ENCODE peak calls at places on chromosome 16, in four cellular contexts. R is GM10248, T is RWPE1, V is fibroblast of pulmonary artery. H is an unnamed sample.

GRCh38 chr16:84155226-84155625 is 10.1 kb downstream of the DNAAF1 start:
- DNase-seq in V (no peak), T (no peak), R (no peak), H (no peak)

GRCh38 chr16:1512174-1512573 is 19.0 kb downstream of the TELO2 start:
- DNase-seq in R (no peak), T (no peak), V (no peak), H (no peak)

GRCh38 chr16:67399749-67400704 is 6.7 kb upstream of the TPPP3 start:
- DNase-seq in T (no peak), R (peak; percentile 22), V (no peak), H (no peak)

GRCh38 chr16:8674413-8675022 is at the start of gene ABAT:
- DNase-seq in V (peak; percentile 68), R (peak; percentile 98), T (peak; percentile 97), H (peak; percentile 99)

GRCh38 chr16:84107921-84108320 is 8.8 kb downstream of the MBTPS1 start:
- DNase-seq in V (no peak), T (no peak), R (no peak), H (no peak)

GRCh38 chr16:15483857-15484256 is 49.5 kb downstream of the BMERB1 start:
- DNase-seq in T (no peak), R (no peak), V (no peak), H (no peak)

GRCh38 chr16:21262779-21263639 is 15.1 kb downstream of the CRYM start:
- DNase-seq in T (no peak), R (no peak), V (no peak), H (no peak)

GRCh38 chr16:67537270-67537635 is 8.6 kb downstream of the RIPOR1 start:
- DNase-seq in T (peak; percentile 64), V (peak; percentile 57), R (peak; percentile 72), H (peak; percentile 76)

GRCh38 chr16:84874004-84874435 is 54.2 kb downstream of the CRISPLD2 start:
- DNase-seq in T (no peak), V (peak; percentile 25), R (no peak), H (no peak)

GRCh38 chr16:20901441-20902112 is 1.0 kb downstream of the LYRM1 start:
- DNase-seq in V (peak; percentile 70), R (peak; percentile 53), T (peak; percentile 60), H (peak; percentile 47)

GRCh38 chr16:85429776-85430522 is 183.2 kb upstream of the GSE1 start:
- DNase-seq in T (no peak), V (no peak), R (no peak), H (no peak)

GRCh38 chr16:2325181-2325580 is 15.3 kb downstream of the ABCA3 start:
- DNase-seq in T (no peak), V (no peak), R (no peak), H (no peak)

GRCh38 chr16:80006175-80006895 is 405.8 kb upstream of the MAF start:
- DNase-seq in R (no peak), V (peak; percentile 14), T (peak; percentile 62), H (no peak)

GRCh38 chr16:77171750-77172635 is 19.0 kb upstream of the MON1B start:
- DNase-seq in T (peak; percentile 53), R (peak; percentile 52), V (peak; percentile 76), H (peak; percentile 53)

GRCh38 chr16:61382435-61382834 is 653.8 kb downstream of the CDH8 start:
- DNase-seq in V (no peak), T (no peak), R (no peak), H (no peak)

GRCh38 chr16:12744860-12745259 is 58.8 kb downstream of the CPPED1 start:
- DNase-seq in T (no peak), R (no peak), V (no peak), H (no peak)

GRCh38 chr16:58733671-58734458 is at the start of gene GOT2:
- DNase-seq in V (peak; percentile 87), T (peak; percentile 82), R (peak; percentile 91), H (peak; percentile 91)

GRCh38 chr16:58732545-58733247 is 1.4 kb downstream of the GOT2 start:
- DNase-seq in V (peak; percentile 38), R (peak; percentile 52), T (peak; percentile 52), H (peak; percentile 54)

GRCh38 chr16:58733248-58733670 is 857 bp downstream of the GOT2 start:
- DNase-seq in R (no peak), T (peak; percentile 5), V (peak; percentile 26), H (no peak)

GRCh38 chr16:58730724-58731370 is 3.3 kb downstream of the GOT2 start:
- DNase-seq in V (no peak), T (no peak), R (no peak), H (no peak)

GRCh38 chr16:58734459-58734787 is 307 bp upstream of the GOT2 start:
- DNase-seq in R (no peak), V (no peak), T (no peak), H (no peak)
- TF ChIP-seq CTCF in R (no peak), V (no peak), T (peak; percentile 55), H (no peak)

GRCh38 chr16:7508656-7509055 is 176.0 kb downstream of the RBFOX1 start:
- DNase-seq in R (no peak), V (no peak), T (no peak), H (no peak)
- TF ChIP-seq CTCF in R (no peak), V (no peak), T (no peak), H (no peak)

DNA sequence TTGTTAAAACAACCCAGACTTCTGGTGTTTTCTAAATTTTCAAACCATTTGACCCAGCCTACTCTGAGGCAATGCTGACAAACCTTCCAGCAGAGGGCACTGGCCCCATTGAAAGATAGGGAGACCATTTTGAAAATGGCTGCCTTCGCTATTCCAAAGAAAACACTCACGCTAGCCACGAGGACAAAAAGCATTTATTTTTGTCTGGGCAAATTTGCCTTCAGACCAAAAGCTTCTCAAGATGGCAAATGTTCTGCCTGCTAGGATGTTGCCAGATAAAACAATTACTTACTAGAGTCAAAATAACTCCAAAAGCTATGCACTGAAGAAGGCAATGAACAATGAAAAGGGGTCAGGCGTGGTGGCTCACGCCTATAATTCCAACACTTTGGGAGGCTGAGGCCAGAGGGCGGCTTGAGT is 296.7 kb upstream of the IRX5 start:
- DNase-seq in R (no peak), T (peak; percentile 25), V (peak; percentile 6), H (no peak)
- TF ChIP-seq CTCF in R (no peak), T (peak; percentile 22), V (peak; percentile 39), H (no peak)

DNA sequence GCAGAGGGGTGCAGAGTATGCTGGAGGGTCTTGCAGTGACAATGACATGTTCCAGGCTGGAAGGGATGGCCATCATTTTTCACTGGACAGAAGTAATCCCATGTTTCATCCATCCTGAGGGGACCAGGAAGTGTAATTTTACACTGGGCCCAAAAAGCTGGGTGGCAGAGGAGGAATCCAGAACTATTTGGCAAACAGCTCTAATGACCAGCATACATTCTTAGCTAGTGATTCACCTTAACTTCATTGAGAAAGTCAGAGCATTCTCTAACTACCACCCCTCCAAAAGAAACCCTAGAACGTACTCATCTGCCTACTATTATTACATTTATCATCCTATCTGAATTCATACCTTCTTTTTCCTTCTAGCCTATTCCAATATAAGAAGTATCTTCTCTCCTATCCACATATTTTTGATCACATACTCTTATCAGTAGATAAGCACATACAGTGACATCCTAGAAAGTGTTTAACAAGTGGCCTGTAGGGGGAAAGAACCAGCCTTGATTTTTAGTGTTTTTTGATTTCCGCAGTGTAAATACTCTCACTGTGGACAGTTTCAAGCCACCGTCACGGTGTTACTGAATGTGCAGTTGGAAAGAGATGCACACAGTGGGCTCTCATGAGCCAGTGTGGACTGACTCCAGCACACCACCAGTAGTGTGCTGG is 118.1 kb downstream of the FTO start:
- DNase-seq in R (no peak), V (peak; percentile 82), T (peak; percentile 68), H (no peak)
- TF ChIP-seq CTCF in R (no peak), V (peak; percentile 15), T (no peak), H (no peak)

DNA sequence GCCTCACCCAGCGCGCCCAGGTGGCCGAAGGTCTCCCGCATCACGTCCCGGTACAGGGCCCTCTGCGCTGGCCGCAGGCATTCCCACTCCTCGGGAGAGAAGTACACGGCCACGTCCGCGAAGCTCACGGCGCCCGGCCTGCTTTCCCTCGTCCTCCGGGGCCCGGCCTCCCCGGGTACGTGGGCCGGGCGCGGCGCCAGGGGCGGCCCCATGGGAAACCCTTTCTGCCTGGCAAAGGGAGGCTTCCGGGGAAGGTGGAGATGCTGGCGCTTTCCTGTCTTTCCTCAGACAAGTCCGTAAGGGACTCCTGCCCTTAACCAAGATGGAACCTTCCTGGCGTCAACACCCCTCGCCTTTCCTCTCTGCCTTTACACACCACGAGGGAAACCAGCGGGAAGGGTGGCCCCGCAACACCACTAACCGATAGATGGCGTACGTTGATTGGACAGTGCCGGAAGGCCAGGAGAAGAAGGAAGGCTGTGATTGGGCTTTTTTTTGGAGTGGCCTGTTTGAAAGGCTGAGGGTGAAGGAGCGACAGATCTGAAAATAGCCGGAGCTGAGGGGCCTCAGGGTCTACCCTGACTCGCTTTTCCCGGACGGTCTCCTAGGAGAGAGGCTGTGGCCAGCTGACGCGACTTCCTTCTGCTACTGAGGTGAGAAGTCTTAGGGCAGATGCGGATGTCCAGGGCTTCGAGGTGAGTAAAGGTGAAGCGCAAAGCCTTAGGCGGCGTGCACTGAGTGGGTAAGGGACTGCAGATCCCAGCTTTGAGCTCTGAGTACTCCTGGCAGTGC is at the start of gene ZNF785:
- DNase-seq in R (peak; percentile 98), T (peak; percentile 99), V (peak; percentile 100), H (peak; percentile 99)
- TF ChIP-seq CTCF in R (peak; percentile 35), T (no peak), V (no peak), H (no peak)

GRCh38 chr16:47687694-47688093 is 226.6 kb downstream of the PHKB start:
- DNase-seq in T (no peak), V (no peak), R (no peak), H (no peak)
- TF ChIP-seq CTCF in T (no peak), V (no peak), R (no peak), H (no peak)

GRCh38 chr16:71869089-71869488 is 14.9 kb downstream of the ZNF821 start:
- DNase-seq in T (no peak), R (no peak), V (no peak), H (no peak)

GRCh38 chr16:71865173-71865863 is 18.7 kb downstream of the ZNF821 start:
- DNase-seq in R (no peak), T (no peak), V (no peak), H (no peak)

GRCh38 chr16:71870818-71871217 is 13.2 kb downstream of the ZNF821 start:
- DNase-seq in V (no peak), R (no peak), T (no peak), H (no peak)

GRCh38 chr16:71863995-71864394 is 18.2 kb downstream of the ATXN1L start:
- DNase-seq in T (no peak), R (no peak), V (no peak), H (no peak)

GRCh38 chr16:71867934-71868333 is 16.0 kb downstream of the ZNF821 start:
- DNase-seq in R (no peak), V (no peak), T (no peak), H (no peak)
- TF ChIP-seq CTCF in R (no peak), V (peak; percentile 3), T (no peak), H (no peak)

DNA sequence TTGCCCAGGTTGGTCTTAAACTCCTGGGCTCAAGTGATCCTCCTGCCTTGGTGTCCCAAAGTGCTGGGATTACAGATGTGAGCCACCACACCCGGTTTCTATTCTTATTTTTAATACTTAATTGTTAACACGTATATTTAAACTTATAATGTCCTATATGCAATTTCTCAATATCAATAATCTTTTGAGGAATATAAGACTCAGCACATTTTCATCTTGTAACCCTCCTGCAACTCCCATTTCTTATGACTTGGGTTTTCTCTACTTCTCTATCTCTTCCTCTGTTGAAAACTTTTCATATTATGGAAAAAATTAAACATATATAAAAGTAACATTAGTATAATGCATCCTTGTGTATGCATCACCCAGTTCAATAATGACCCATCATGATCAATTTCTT is 150.7 kb downstream of the PRKCB start:
- DNase-seq in T (no peak), V (no peak), R (no peak), H (no peak)
- TF ChIP-seq CTCF in T (no peak), V (no peak), R (no peak), H (no peak)

GRCh38 chr16:29318037-29318436 is 88.5 kb downstream of the NPIPB11 start:
- DNase-seq in R (no peak), T (no peak), V (no peak), H (no peak)
- TF ChIP-seq CTCF in R (no peak), T (no peak), V (peak; percentile 14), H (no peak)

GRCh38 chr16:70705056-70705455 is 19.2 kb upstream of the MTSS2 start:
- DNase-seq in R (no peak), T (no peak), V (no peak), H (no peak)
- TF ChIP-seq CTCF in R (no peak), T (no peak), V (no peak), H (no peak)

H was measured in GM13976.